ENCODE peak calls at places on chromosomes 3 and 15, in eight cellular contexts. One of them, this sample, is unnamed.

GRCh38 chr3:174409085-174409743 is 449.9 kb upstream of the NAALADL2 start:
- DNase-seq in upper lobe of right lung: no peak
- DNase-seq in AG09319: no peak
- DNase-seq in fibroblast of the aortic adventitia: no peak
- DNase-seq in fibroblast of lung: no peak
- DNase-seq in tibial nerve: no peak
- DNase-seq in foreskin fibroblast: no peak
- DNase-seq in cardiac fibroblast: no peak
- DNase-seq in this sample: no peak

GRCh38 chr3:121663171-121663847 is 2.6 kb upstream of the HCLS1 start:
- DNase-seq in upper lobe of right lung: no peak
- DNase-seq in AG09319: no peak
- DNase-seq in fibroblast of the aortic adventitia: no peak
- DNase-seq in fibroblast of lung: no peak
- DNase-seq in tibial nerve: no peak
- DNase-seq in foreskin fibroblast: no peak
- DNase-seq in cardiac fibroblast: no peak
- DNase-seq in this sample: no peak

GRCh38 chr15:100710744-100711478 is 108.5 kb downstream of the ASB7 start:
- DNase-seq in upper lobe of right lung: no peak
- DNase-seq in AG09319: no peak
- DNase-seq in fibroblast of the aortic adventitia: no peak
- DNase-seq in fibroblast of lung: no peak
- DNase-seq in tibial nerve: no peak
- DNase-seq in foreskin fibroblast: no peak
- DNase-seq in cardiac fibroblast: no peak
- DNase-seq in this sample: no peak

GRCh38 chr15:39511915-39512260 is 69.0 kb upstream of the THBS1 start:
- DNase-seq in upper lobe of right lung: no peak
- DNase-seq in AG09319: peak; percentile 39
- DNase-seq in fibroblast of the aortic adventitia: no peak
- DNase-seq in fibroblast of lung: peak; percentile 87
- DNase-seq in tibial nerve: no peak
- DNase-seq in foreskin fibroblast: peak; percentile 90
- DNase-seq in cardiac fibroblast: peak; percentile 76
- DNase-seq in this sample: no peak

GRCh38 chr3:3196148-3196861 is 16.8 kb upstream of the CRBN start:
- DNase-seq in upper lobe of right lung: no peak
- DNase-seq in AG09319: no peak
- DNase-seq in fibroblast of the aortic adventitia: no peak
- DNase-seq in fibroblast of lung: no peak
- DNase-seq in tibial nerve: no peak
- DNase-seq in foreskin fibroblast: peak; percentile 12
- DNase-seq in cardiac fibroblast: peak; percentile 19
- DNase-seq in this sample: peak; percentile 26

GRCh38 chr3:144055604-144056003 is 84.0 kb downstream of the DIPK2A start:
- DNase-seq in upper lobe of right lung: no peak
- DNase-seq in AG09319: no peak
- DNase-seq in fibroblast of the aortic adventitia: peak; percentile 70
- DNase-seq in fibroblast of lung: no peak
- DNase-seq in tibial nerve: no peak
- DNase-seq in foreskin fibroblast: peak; percentile 65
- DNase-seq in cardiac fibroblast: peak; percentile 60
- DNase-seq in this sample: no peak

GRCh38 chr3:29583861-29584260 is 303.0 kb downstream of the RBMS3 start:
- DNase-seq in upper lobe of right lung: no peak
- DNase-seq in AG09319: no peak
- DNase-seq in fibroblast of the aortic adventitia: no peak
- DNase-seq in fibroblast of lung: no peak
- DNase-seq in tibial nerve: no peak
- DNase-seq in foreskin fibroblast: no peak
- DNase-seq in cardiac fibroblast: no peak
- DNase-seq in this sample: no peak

GRCh38 chr3:137121704-137122314 is 164.0 kb downstream of the IL20RB start:
- DNase-seq in upper lobe of right lung: no peak
- DNase-seq in AG09319: no peak
- DNase-seq in fibroblast of the aortic adventitia: peak; percentile 45
- DNase-seq in fibroblast of lung: peak; percentile 29
- DNase-seq in tibial nerve: no peak
- DNase-seq in foreskin fibroblast: peak; percentile 29
- DNase-seq in cardiac fibroblast: peak; percentile 63
- DNase-seq in this sample: peak; percentile 35

GRCh38 chr3:31539275-31539674 is 6.5 kb downstream of the STT3B start:
- DNase-seq in upper lobe of right lung: no peak
- DNase-seq in AG09319: no peak
- DNase-seq in fibroblast of the aortic adventitia: no peak
- DNase-seq in fibroblast of lung: no peak
- DNase-seq in tibial nerve: no peak
- DNase-seq in foreskin fibroblast: no peak
- DNase-seq in cardiac fibroblast: no peak
- DNase-seq in this sample: no peak

GRCh38 chr3:8845641-8846040 is 76.2 kb upstream of the OXTR start:
- DNase-seq in upper lobe of right lung: no peak
- DNase-seq in AG09319: no peak
- DNase-seq in fibroblast of the aortic adventitia: no peak
- DNase-seq in fibroblast of lung: no peak
- DNase-seq in tibial nerve: no peak
- DNase-seq in foreskin fibroblast: peak; percentile 79
- DNase-seq in cardiac fibroblast: peak; percentile 64
- DNase-seq in this sample: no peak

GRCh38 chr3:41580274-41580959 is 381.1 kb downstream of the CTNNB1 start:
- DNase-seq in upper lobe of right lung: no peak
- DNase-seq in AG09319: no peak
- DNase-seq in fibroblast of the aortic adventitia: no peak
- DNase-seq in fibroblast of lung: peak; percentile 32
- DNase-seq in tibial nerve: no peak
- DNase-seq in foreskin fibroblast: peak; percentile 6
- DNase-seq in cardiac fibroblast: peak; percentile 12
- DNase-seq in this sample: no peak

GRCh38 chr15:68389936-68390790 is 41.8 kb downstream of the ITGA11 start:
- DNase-seq in upper lobe of right lung: peak; percentile 36
- DNase-seq in AG09319: no peak
- DNase-seq in fibroblast of the aortic adventitia: peak; percentile 38
- DNase-seq in fibroblast of lung: peak; percentile 28
- DNase-seq in tibial nerve: no peak
- DNase-seq in foreskin fibroblast: no peak
- DNase-seq in cardiac fibroblast: peak; percentile 92
- DNase-seq in this sample: no peak

GRCh38 chr15:40259021-40259420 is 20.2 kb downstream of the PAK6 start:
- DNase-seq in upper lobe of right lung: no peak
- DNase-seq in AG09319: no peak
- DNase-seq in fibroblast of the aortic adventitia: no peak
- DNase-seq in fibroblast of lung: no peak
- DNase-seq in tibial nerve: no peak
- DNase-seq in foreskin fibroblast: no peak
- DNase-seq in cardiac fibroblast: no peak
- DNase-seq in this sample: no peak

GRCh38 chr3:112546216-112546759 is 15.5 kb downstream of the ATG3 start:
- DNase-seq in upper lobe of right lung: no peak
- DNase-seq in AG09319: no peak
- DNase-seq in fibroblast of the aortic adventitia: no peak
- DNase-seq in fibroblast of lung: no peak
- DNase-seq in tibial nerve: no peak
- DNase-seq in foreskin fibroblast: no peak
- DNase-seq in cardiac fibroblast: peak; percentile 67
- DNase-seq in this sample: no peak

GRCh38 chr15:25787855-25788521 is 75.1 kb downstream of the ATP10A start:
- DNase-seq in upper lobe of right lung: peak; percentile 79
- DNase-seq in AG09319: no peak
- DNase-seq in fibroblast of the aortic adventitia: peak; percentile 29
- DNase-seq in fibroblast of lung: peak; percentile 54
- DNase-seq in tibial nerve: no peak
- DNase-seq in foreskin fibroblast: peak; percentile 73
- DNase-seq in cardiac fibroblast: peak; percentile 48
- DNase-seq in this sample: no peak

GRCh38 chr15:45333550-45333949 is 44.8 kb downstream of the GATM start:
- DNase-seq in upper lobe of right lung: no peak
- DNase-seq in AG09319: no peak
- DNase-seq in fibroblast of the aortic adventitia: peak; percentile 4
- DNase-seq in fibroblast of lung: peak; percentile 35
- DNase-seq in tibial nerve: no peak
- DNase-seq in foreskin fibroblast: peak; percentile 50
- DNase-seq in cardiac fibroblast: peak; percentile 22
- DNase-seq in this sample: no peak

GRCh38 chr15:85100186-85100937 is 118.7 kb downstream of the PDE8A start:
- DNase-seq in upper lobe of right lung: peak; percentile 92
- DNase-seq in AG09319: no peak
- DNase-seq in fibroblast of the aortic adventitia: no peak
- DNase-seq in fibroblast of lung: no peak
- DNase-seq in tibial nerve: no peak
- DNase-seq in foreskin fibroblast: no peak
- DNase-seq in cardiac fibroblast: peak; percentile 7
- DNase-seq in this sample: no peak

GRCh38 chr15:99403597-99403996 is 152.3 kb downstream of the LRRC28 start:
- DNase-seq in upper lobe of right lung: no peak
- DNase-seq in AG09319: no peak
- DNase-seq in fibroblast of the aortic adventitia: no peak
- DNase-seq in fibroblast of lung: no peak
- DNase-seq in tibial nerve: no peak
- DNase-seq in foreskin fibroblast: no peak
- DNase-seq in cardiac fibroblast: no peak
- DNase-seq in this sample: no peak

GRCh38 chr15:70795311-70795665 is 31.9 kb upstream of the UACA start:
- DNase-seq in upper lobe of right lung: no peak
- DNase-seq in AG09319: peak; percentile 75
- DNase-seq in fibroblast of the aortic adventitia: peak; percentile 92
- DNase-seq in fibroblast of lung: peak; percentile 95
- DNase-seq in tibial nerve: no peak
- DNase-seq in foreskin fibroblast: peak; percentile 92
- DNase-seq in cardiac fibroblast: peak; percentile 96
- DNase-seq in this sample: no peak

DNA sequence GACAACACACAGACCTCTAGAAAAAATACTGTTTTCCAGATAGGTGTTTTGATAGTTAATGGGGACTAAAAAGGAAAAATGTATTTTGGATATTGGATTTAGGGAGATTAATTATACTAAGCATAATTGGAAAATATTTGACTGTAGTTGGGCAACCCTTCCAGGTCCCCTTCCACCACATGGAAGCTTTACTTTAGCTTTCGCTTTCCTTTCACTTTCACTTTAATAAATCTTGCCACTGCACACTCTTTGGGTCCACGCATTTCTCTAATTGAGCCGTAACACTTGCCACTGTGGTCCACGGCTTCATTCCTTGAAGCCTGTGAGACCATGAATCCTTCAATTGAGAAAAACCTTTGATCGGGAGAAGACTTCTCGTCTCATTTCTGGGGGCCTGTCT is 15.5 kb downstream of the GLDN start:
- DNase-seq in upper lobe of right lung: no peak
- DNase-seq in AG09319: no peak
- DNase-seq in fibroblast of the aortic adventitia: no peak
- DNase-seq in fibroblast of lung: no peak
- DNase-seq in tibial nerve: no peak
- DNase-seq in foreskin fibroblast: no peak
- DNase-seq in cardiac fibroblast: no peak
- DNase-seq in this sample: no peak
- TF ChIP-seq CTCF in upper lobe of right lung: no peak
- TF ChIP-seq CTCF in AG09319: no peak
- TF ChIP-seq CTCF in fibroblast of the aortic adventitia: no peak
- TF ChIP-seq CTCF in fibroblast of lung: no peak
- TF ChIP-seq CTCF in tibial nerve: no peak
- TF ChIP-seq CTCF in foreskin fibroblast: no peak
- TF ChIP-seq CTCF in cardiac fibroblast: no peak
- TF ChIP-seq CTCF in this sample: no peak

GRCh38 chr3:193452338-193452737 is 73.8 kb upstream of the ATP13A5 start:
- DNase-seq in upper lobe of right lung: no peak
- DNase-seq in AG09319: no peak
- DNase-seq in fibroblast of the aortic adventitia: no peak
- DNase-seq in fibroblast of lung: no peak
- DNase-seq in tibial nerve: no peak
- DNase-seq in foreskin fibroblast: no peak
- DNase-seq in cardiac fibroblast: peak; percentile 5
- DNase-seq in this sample: no peak
- TF ChIP-seq CTCF in upper lobe of right lung: no peak
- TF ChIP-seq CTCF in AG09319: no peak
- TF ChIP-seq CTCF in fibroblast of the aortic adventitia: peak; percentile 19
- TF ChIP-seq CTCF in fibroblast of lung: no peak
- TF ChIP-seq CTCF in tibial nerve: no peak
- TF ChIP-seq CTCF in foreskin fibroblast: no peak
- TF ChIP-seq CTCF in cardiac fibroblast: peak; percentile 6
- TF ChIP-seq CTCF in this sample: peak; percentile 27

GRCh38 chr15:44029940-44030568 is 165.0 kb downstream of the FRMD5 start:
- DNase-seq in upper lobe of right lung: no peak
- DNase-seq in AG09319: no peak
- DNase-seq in fibroblast of the aortic adventitia: peak; percentile 71
- DNase-seq in fibroblast of lung: peak; percentile 47
- DNase-seq in tibial nerve: no peak
- DNase-seq in foreskin fibroblast: peak; percentile 60
- DNase-seq in cardiac fibroblast: peak; percentile 82
- DNase-seq in this sample: no peak
- TF ChIP-seq CTCF in upper lobe of right lung: no peak
- TF ChIP-seq CTCF in AG09319: no peak
- TF ChIP-seq CTCF in fibroblast of the aortic adventitia: peak; percentile 3
- TF ChIP-seq CTCF in fibroblast of lung: no peak
- TF ChIP-seq CTCF in tibial nerve: no peak
- TF ChIP-seq CTCF in foreskin fibroblast: no peak
- TF ChIP-seq CTCF in cardiac fibroblast: no peak
- TF ChIP-seq CTCF in this sample: no peak

GRCh38 chr3:126999383-126999782 is 16.5 kb downstream of the PLXNA1 start:
- DNase-seq in upper lobe of right lung: no peak
- DNase-seq in AG09319: no peak
- DNase-seq in fibroblast of the aortic adventitia: no peak
- DNase-seq in fibroblast of lung: no peak
- DNase-seq in tibial nerve: no peak
- DNase-seq in foreskin fibroblast: no peak
- DNase-seq in cardiac fibroblast: no peak
- DNase-seq in this sample: no peak
- TF ChIP-seq CTCF in upper lobe of right lung: no peak
- TF ChIP-seq CTCF in AG09319: no peak
- TF ChIP-seq CTCF in fibroblast of the aortic adventitia: no peak
- TF ChIP-seq CTCF in fibroblast of lung: no peak
- TF ChIP-seq CTCF in tibial nerve: no peak
- TF ChIP-seq CTCF in foreskin fibroblast: no peak
- TF ChIP-seq CTCF in cardiac fibroblast: no peak
- TF ChIP-seq CTCF in this sample: no peak

GRCh38 chr3:28268989-28269388 is 27.6 kb downstream of the CMC1 start:
- DNase-seq in upper lobe of right lung: no peak
- DNase-seq in AG09319: no peak
- DNase-seq in fibroblast of the aortic adventitia: no peak
- DNase-seq in fibroblast of lung: no peak
- DNase-seq in tibial nerve: no peak
- DNase-seq in foreskin fibroblast: no peak
- DNase-seq in cardiac fibroblast: no peak
- DNase-seq in this sample: no peak
- TF ChIP-seq CTCF in upper lobe of right lung: no peak
- TF ChIP-seq CTCF in AG09319: peak; percentile 8
- TF ChIP-seq CTCF in fibroblast of the aortic adventitia: peak; percentile 28
- TF ChIP-seq CTCF in fibroblast of lung: no peak
- TF ChIP-seq CTCF in tibial nerve: no peak
- TF ChIP-seq CTCF in foreskin fibroblast: peak; percentile 14
- TF ChIP-seq CTCF in cardiac fibroblast: peak; percentile 26
- TF ChIP-seq CTCF in this sample: no peak

DNA sequence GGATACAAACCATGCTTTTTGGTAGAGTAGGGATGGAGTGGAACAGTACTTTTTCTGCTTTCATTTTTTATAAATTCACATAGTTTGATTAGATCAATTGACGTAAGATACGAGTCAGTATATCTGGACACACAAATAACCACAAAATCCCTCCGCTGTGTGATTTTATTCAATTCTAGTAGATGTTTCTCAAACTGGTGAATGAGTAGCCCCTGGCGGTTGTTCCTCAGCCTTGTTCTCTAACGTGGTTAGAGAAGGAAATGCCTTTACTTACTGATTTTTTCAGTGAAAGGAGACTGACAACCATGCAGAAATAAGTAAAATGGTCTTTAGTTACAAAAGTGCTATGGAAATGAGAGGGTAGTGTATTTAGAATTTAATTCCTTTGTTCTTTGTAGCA is 161.0 kb downstream of the TCF12 start:
- DNase-seq in upper lobe of right lung: no peak
- DNase-seq in AG09319: no peak
- DNase-seq in fibroblast of the aortic adventitia: no peak
- DNase-seq in fibroblast of lung: no peak
- DNase-seq in tibial nerve: no peak
- DNase-seq in foreskin fibroblast: no peak
- DNase-seq in cardiac fibroblast: peak; percentile 36
- DNase-seq in this sample: no peak
- TF ChIP-seq CTCF in upper lobe of right lung: no peak
- TF ChIP-seq CTCF in AG09319: no peak
- TF ChIP-seq CTCF in fibroblast of the aortic adventitia: no peak
- TF ChIP-seq CTCF in fibroblast of lung: no peak
- TF ChIP-seq CTCF in tibial nerve: no peak
- TF ChIP-seq CTCF in foreskin fibroblast: no peak
- TF ChIP-seq CTCF in cardiac fibroblast: peak; percentile 6
- TF ChIP-seq CTCF in this sample: no peak